ENCODE peak calls at places on chromosomes 13 and 19, in four cellular contexts. U, A, L and S are unnamed samples.

GRCh38 chr13:18951412-18951811 is 230.2 kb downstream of the TUBA3C start:
- DNase-seq in U (no peak), L (no peak), A (no peak), S (no peak)

GRCh38 chr19:4970558-4971423 is 1.9 kb downstream of the KDM4B start:
- DNase-seq in U (no peak), L (no peak), A (no peak), S (no peak)

GRCh38 chr13:75635101-75635620 is 969 bp upstream of the LMO7 start:
- DNase-seq in A (no peak), U (peak; percentile 12), L (no peak), S (no peak)

GRCh38 chr19:1748115-1748702 is 5.1 kb upstream of the ONECUT3 start:
- DNase-seq in L (no peak), U (no peak), A (no peak), S (no peak)

GRCh38 chr13:23656637-23657036 is 86.4 kb downstream of the TNFRSF19 start:
- DNase-seq in L (no peak), U (no peak), A (no peak), S (no peak)

GRCh38 chr13:34161829-34162544 is 344.0 kb downstream of the RFC3 start:
- DNase-seq in L (no peak), U (no peak), A (no peak), S (no peak)

GRCh38 chr19:13133241-13133870 is 15.3 kb downstream of the NACC1 start:
- DNase-seq in L (no peak), U (no peak), A (no peak), S (no peak)

GRCh38 chr13:32019612-32020233 is 11.9 kb upstream of the FRY start:
- DNase-seq in L (no peak), A (no peak), U (peak; percentile 46), S (no peak)

GRCh38 chr19:30062331-30063183 is 120.5 kb downstream of the URI1 start:
- DNase-seq in U (no peak), A (no peak), L (no peak), S (no peak)

GRCh38 chr13:41708648-41709175 is 251.4 kb downstream of the RGCC start:
- DNase-seq in L (no peak), A (no peak), U (no peak), S (no peak)

GRCh38 chr13:106151056-106151699 is 384.3 kb downstream of the EFNB2 start:
- DNase-seq in U (peak; percentile 43), L (no peak), A (peak; percentile 90), S (no peak)

GRCh38 chr19:35395762-35396199 is 24.9 kb downstream of the GPR42 start:
- DNase-seq in A (no peak), U (no peak), L (no peak), S (no peak)

GRCh38 chr13:20824762-20825161 is 51.0 kb upstream of the EEF1AKMT1 start:
- DNase-seq in U (no peak), L (no peak), A (no peak), S (no peak)

GRCh38 chr19:424546-424945 is 15.6 kb upstream of the C2CD4C start:
- DNase-seq in A (no peak), L (no peak), U (no peak), S (no peak)

GRCh38 chr19:2089001-2089711 is 7.0 kb downstream of the MOB3A start:
- DNase-seq in A (no peak), L (no peak), U (peak; percentile 58), S (no peak)

GRCh38 chr19:1130801-1131717 is 27.3 kb downstream of the GPX4 start:
- DNase-seq in L (no peak), U (no peak), A (no peak), S (no peak)